ENCODE peak calls at places on chromosomes 5 and 9, in seven cellular contexts. G is G401; T is stimulated activated CD8-positive, alpha-beta memory T cell treated with anti-CD3 and anti-CD28 coated beads, Interleukin-4, amount 100 ng/mL, for 1 hour; Q is cerebellar cortex; Y is MCF 10A; X is activated CD4-positive, CD25-positive, alpha-beta regulatory T cell treated with anti-CD3 and anti-CD28 coated beads, Interleukin-2, amount 50 U/mL, for 72 hours; I is NCI-H187. V is an unnamed sample.

GRCh38 chr5:95709967-95710650 is 21.0 kb upstream of the RHOBTB3 start:
- DNase-seq in G (peak), T (no peak), Q (peak), Y (no peak), X (no peak), I (no peak), V (no peak)

GRCh38 chr5:175746851-175747250 is 89.0 kb downstream of the HRH2 start:
- DNase-seq in G (peak), T (no peak), Q (peak), Y (peak), X (no peak), I (no peak), V (no peak)

GRCh38 chr5:122943050-122943698 is 93.4 kb downstream of the PPIC start:
- DNase-seq in G (no peak), T (no peak), Q (no peak), Y (no peak), X (no peak), I (no peak), V (no peak)

GRCh38 chr5:113299591-113299990 is 135.2 kb downstream of the TSSK1B start:
- DNase-seq in G (no peak), T (no peak), Q (no peak), Y (no peak), X (no peak), I (no peak), V (no peak)

GRCh38 chr9:88072831-88073365 is 65.4 kb downstream of the SPATA31C2 start:
- DNase-seq in G (no peak), T (no peak), Q (no peak), Y (no peak), X (no peak), I (no peak), V (no peak)

GRCh38 chr5:139689631-139690384 is 41.7 kb downstream of the CXXC5 start:
- DNase-seq in G (no peak), T (no peak), Q (peak), Y (peak), X (no peak), I (no peak), V (no peak)

GRCh38 chr5:137114529-137114928 is 384.6 kb downstream of the SPOCK1 start:
- DNase-seq in G (no peak), T (no peak), Q (no peak), Y (no peak), X (no peak), I (no peak), V (no peak)

GRCh38 chr5:139051392-139051791 is 146.8 kb downstream of the SIL1 start:
- DNase-seq in G (no peak), T (no peak), Q (no peak), Y (no peak), X (no peak), I (peak), V (no peak)

GRCh38 chr5:4905674-4906528 is 234.2 kb upstream of the ADAMTS16 start:
- DNase-seq in G (peak), T (no peak), Q (peak), Y (no peak), X (no peak), I (no peak), V (no peak)

GRCh38 chr5:68962632-68963484 is 131.0 kb upstream of the SLC30A5 start:
- DNase-seq in G (peak), T (no peak), Q (peak), Y (peak), X (no peak), I (no peak), V (peak)

GRCh38 chr5:126104341-126104740 is 318.9 kb upstream of the GRAMD2B start:
- DNase-seq in G (no peak), T (no peak), Q (no peak), Y (no peak), X (no peak), I (no peak), V (no peak)

GRCh38 chr9:75488082-75488713 is 399.9 kb downstream of the OSTF1 start:
- DNase-seq in G (no peak), T (no peak), Q (no peak), Y (no peak), X (no peak), I (peak), V (no peak)

GRCh38 chr9:134657666-134658377 is 16.2 kb downstream of the COL5A1 start:
- DNase-seq in G (no peak), T (no peak), Q (no peak), Y (no peak), X (no peak), I (no peak), V (no peak)

GRCh38 chr9:32581512-32582143 is 8.7 kb upstream of the NDUFB6 start:
- DNase-seq in G (peak), T (no peak), Q (peak), Y (peak), X (no peak), I (no peak), V (peak)

GRCh38 chr5:89313044-89313443 is 430.1 kb upstream of the MEF2C start:
- DNase-seq in G (no peak), T (no peak), Q (no peak), Y (peak), X (no peak), I (no peak), V (no peak)